ENCODE peak calls at places on chromosome 13, in ten cellular contexts. K is heart left ventricle; L is amygdala; E is DMS153; Y is HS-5; J is T-cell; R is stimulated activated CD4-positive, alpha-beta T cell treated with anti-CD3 and anti-CD28 coated beads, Interleukin-2, amount 100 ng/mL, for 48 hours; P is breast epithelium; O is Peyer's patch; D is colonic mucosa. W is an unnamed sample.

GRCh38 chr13:71663431-71663830 is 203.6 kb downstream of the DACH1 start:
- DNase-seq in K (no peak), L (no peak), E (no peak), Y (no peak), J (no peak), R (no peak), P (no peak), O (no peak), D (no peak), W (no peak)

GRCh38 chr13:91539458-91540156 is 141.2 kb downstream of the GPC5 start:
- DNase-seq in K (no peak), L (no peak), E (no peak), Y (no peak), J (no peak), R (no peak), P (no peak), O (no peak), D (no peak), W (no peak)

GRCh38 chr13:74644239-74644638 is 510.0 kb upstream of the KLF12 start:
- DNase-seq in K (no peak), L (no peak), E (no peak), Y (no peak), J (no peak), R (no peak), P (no peak), O (no peak), D (no peak), W (no peak)

GRCh38 chr13:51995677-51996551 is 15.3 kb downstream of the ATP7B start:
- DNase-seq in K (peak), L (no peak), E (no peak), Y (no peak), J (no peak), R (no peak), P (no peak), O (peak), D (peak), W (no peak)

GRCh38 chr13:97976551-97977375 is 23.3 kb downstream of the IPO5 start:
- DNase-seq in K (peak), L (peak), E (no peak), Y (no peak), J (no peak), R (peak), P (peak), O (no peak), D (peak), W (no peak)

GRCh38 chr13:83221256-83221655 is 661.0 kb downstream of the SLITRK1 start:
- DNase-seq in K (no peak), L (no peak), E (no peak), Y (no peak), J (no peak), R (no peak), P (no peak), O (no peak), D (no peak), W (no peak)

GRCh38 chr13:20831933-20832332 is 58.2 kb upstream of the EEF1AKMT1 start:
- DNase-seq in K (no peak), L (no peak), E (no peak), Y (no peak), J (no peak), R (no peak), P (no peak), O (no peak), D (no peak), W (no peak)

GRCh38 chr13:27504541-27504940 is 54.2 kb upstream of the MTIF3 start:
- DNase-seq in K (no peak), L (no peak), E (no peak), Y (no peak), J (no peak), R (no peak), P (no peak), O (no peak), D (no peak), W (no peak)